ENCODE peak calls at places on chromosomes 2 and 18, in four cellular contexts. Z, I, P and F are unnamed samples.

GRCh38 chr18:21826196-21826595 is 85.6 kb downstream of the MIB1 start:
- DNase-seq in P (peak; percentile 70), Z (no peak), I (no peak), F (no peak)

GRCh38 chr2:19682493-19682892 is 219.3 kb downstream of the TTC32 start:
- DNase-seq in P (peak; percentile 31), I (no peak), Z (no peak), F (no peak)

GRCh38 chr2:220226076-220226475 is 598.6 kb downstream of the SLC4A3 start:
- DNase-seq in P (no peak), Z (no peak), I (no peak), F (peak; percentile 62)

GRCh38 chr2:196413821-196414274 is 225.7 kb upstream of the CCDC150 start:
- DNase-seq in P (no peak), I (no peak), Z (peak; percentile 47), F (no peak)

GRCh38 chr2:205361272-205361671 is 321.0 kb upstream of the NRP2 start:
- DNase-seq in I (no peak), P (no peak), Z (no peak), F (no peak)

GRCh38 chr2:29114514-29114840 is 738 bp upstream of the CLIP4 start:
- DNase-seq in Z (no peak), P (no peak), I (no peak), F (no peak)

GRCh38 chr18:58264846-58265245 is 220.8 kb downstream of the NEDD4L start:
- DNase-seq in P (no peak), Z (no peak), I (no peak), F (no peak)

GRCh38 chr18:66461344-66461743 is 142.5 kb downstream of the CDH19 start:
- DNase-seq in Z (no peak), I (no peak), P (no peak), F (no peak)

GRCh38 chr2:182372661-182373060 is 54.2 kb downstream of the PDE1A start:
- DNase-seq in Z (peak; percentile 40), I (no peak), P (peak; percentile 91), F (no peak)

GRCh38 chr18:56538756-56539155 is 99.6 kb downstream of the TXNL1 start:
- DNase-seq in I (no peak), Z (no peak), P (peak; percentile 60), F (no peak)

GRCh38 chr2:98388601-98389247 is 42.5 kb downstream of the CNGA3 start:
- DNase-seq in P (no peak), Z (no peak), I (no peak), F (no peak)

GRCh38 chr2:102331311-102331980 is 20.1 kb downstream of the IL1RL1 start:
- DNase-seq in Z (no peak), I (no peak), P (no peak), F (no peak)

GRCh38 chr2:30039101-30039500 is 107.7 kb upstream of the YPEL5 start:
- DNase-seq in I (no peak), P (no peak), Z (no peak), F (no peak)

GRCh38 chr2:67613227-67613626 is 216.1 kb downstream of the ETAA1 start:
- DNase-seq in Z (no peak), P (no peak), I (no peak), F (no peak)

GRCh38 chr2:199602271-199602895 is 144.6 kb upstream of the SATB2 start:
- DNase-seq in Z (peak; percentile 86), I (peak; percentile 62), P (no peak), F (peak; percentile 9)

GRCh38 chr18:13500227-13500865 is 226.0 kb downstream of the FAM210A start:
- DNase-seq in I (peak; percentile 87), P (peak; percentile 57), Z (peak; percentile 89), F (peak; percentile 94)

GRCh38 chr2:181105562-181105961 is 125.2 kb downstream of the UBE2E3 start:
- DNase-seq in I (no peak), P (no peak), Z (no peak), F (no peak)

GRCh38 chr2:111119004-111119846 is 1.5 kb upstream of the BCL2L11 start:
- DNase-seq in I (peak; percentile 48), Z (peak; percentile 28), P (no peak), F (no peak)

GRCh38 chr2:31087491-31087890 is 50.7 kb downstream of the GALNT14 start:
- DNase-seq in Z (no peak), I (no peak), P (no peak), F (no peak)

GRCh38 chr2:100632021-100632420 is 69.2 kb downstream of the PDCL3 start:
- DNase-seq in Z (no peak), P (no peak), I (no peak), F (no peak)

GRCh38 chr2:27206346-27206745 is 5.5 kb upstream of the ATRAID start:
- DNase-seq in Z (no peak), I (no peak), P (no peak), F (no peak)

GRCh38 chr2:230640540-230641011 is 72.1 kb upstream of the CAB39 start:
- DNase-seq in Z (no peak), P (peak; percentile 84), I (no peak), F (no peak)

GRCh38 chr2:215722125-215722524 is 286.3 kb upstream of the FN1 start:
- DNase-seq in Z (no peak), P (peak; percentile 33), I (no peak), F (no peak)

GRCh38 chr18:32048507-32049091 is 30.0 kb downstream of the RNF125 start:
- DNase-seq in P (peak; percentile 3), Z (peak; percentile 21), I (no peak), F (peak; percentile 20)

DNA sequence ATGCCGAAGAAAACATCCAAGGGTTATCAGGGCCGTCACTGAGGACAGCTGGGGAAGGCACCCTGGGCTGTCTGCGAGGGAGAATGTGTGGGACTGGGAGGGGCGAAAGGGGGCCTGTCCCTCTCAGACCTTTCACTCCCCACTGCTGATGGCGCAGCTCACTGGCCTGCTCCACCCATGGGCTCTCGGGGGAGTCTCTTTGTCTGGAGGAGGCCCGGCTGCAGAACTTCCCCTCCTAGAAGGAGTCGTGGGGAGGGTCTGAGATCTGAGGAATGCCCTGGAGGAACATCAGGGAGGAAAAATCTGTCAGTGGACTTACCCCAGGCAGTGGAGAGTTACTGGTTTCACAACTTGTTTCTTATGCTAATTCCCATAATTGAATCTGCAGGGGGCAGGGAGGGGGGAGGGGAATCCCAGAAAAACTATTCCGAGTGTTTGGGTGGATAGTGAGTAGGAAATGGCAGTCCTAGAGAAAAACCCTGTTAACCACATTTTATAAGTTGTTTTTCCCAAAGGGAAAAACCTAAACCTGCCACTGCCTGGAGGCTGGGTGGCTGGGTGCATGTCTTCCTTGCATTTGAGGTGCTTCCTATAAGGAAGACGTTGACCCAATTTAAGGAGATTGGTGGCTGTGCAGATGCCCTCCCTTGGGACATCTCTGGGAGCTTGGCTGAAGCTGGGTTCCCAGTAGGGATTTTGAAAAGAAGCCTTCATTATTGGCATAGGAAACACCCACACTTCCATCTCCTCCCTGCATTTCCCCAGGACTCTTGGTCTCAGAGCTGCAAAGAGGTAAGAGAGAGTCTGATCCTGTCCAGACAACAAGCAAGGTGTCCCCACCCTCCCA is 11.7 kb upstream of the SEMA4C start:
- DNase-seq in Z (peak; percentile 94), I (peak; percentile 77), P (no peak), F (peak; percentile 81)
- H3K4me1 ChIP-seq in Z (peaks cover 17% of the 10 kb centered on the region), I (peaks cover 3% of the 10 kb centered on the region), P (peaks cover 1% of the 10 kb centered on the region), F (peaks cover 68% of the 10 kb centered on the region)

GRCh38 chr2:237418300-237418699 is 4.3 kb upstream of the COL6A3 start:
- DNase-seq in P (no peak), I (no peak), Z (no peak), F (no peak)
- H3K4ac ChIP-seq in P (peak overlapping the region; percentile 49), I (no peak overlapping the region), Z (no peak overlapping the region), F (no peak overlapping the region)

DNA sequence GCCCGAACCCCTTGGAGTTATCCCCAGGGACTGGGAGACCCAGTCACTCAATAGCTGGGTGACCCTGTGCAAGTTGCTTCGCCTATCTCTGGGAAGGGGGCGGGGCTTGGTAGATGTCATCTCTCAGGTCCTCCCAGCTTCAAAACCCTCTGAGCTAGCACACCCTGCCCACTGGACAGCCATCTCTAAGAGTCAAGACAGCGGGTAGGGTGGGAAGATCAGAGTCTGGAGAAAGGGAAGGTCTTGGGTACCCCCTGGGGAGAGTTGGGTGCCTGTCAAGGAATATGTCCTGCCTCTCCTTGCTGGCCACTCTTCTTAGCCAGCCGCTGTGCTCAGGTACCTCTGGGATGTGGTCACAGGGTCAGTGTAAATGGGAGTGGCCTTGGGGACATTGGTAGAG is 8.0 kb downstream of the GLI2 start:
- DNase-seq in I (peak; percentile 25), P (no peak), Z (no peak), F (no peak)
- H3K4me1 ChIP-seq in I (peaks cover 15% of the 10 kb centered on the region), P (peaks cover 37% of the 10 kb centered on the region), Z (peaks cover 16% of the 10 kb centered on the region), F (peaks cover 7% of the 10 kb centered on the region)

GRCh38 chr2:190879474-190880373 is 897 bp upstream of the GLS start:
- DNase-seq in I (no peak), Z (no peak), P (no peak), F (no peak)
- H3K4ac ChIP-seq in I (no peak overlapping the region), Z (no peak overlapping the region), P (peak overlapping the region; percentile 92), F (no peak overlapping the region)

GRCh38 chr2:238701066-238701906 is 146.6 kb upstream of the TWIST2 start:
- DNase-seq in P (no peak), I (no peak), Z (no peak), F (no peak)

GRCh38 chr2:238699307-238700121 is 148.4 kb upstream of the TWIST2 start:
- DNase-seq in I (no peak), Z (no peak), P (no peak), F (no peak)

GRCh38 chr2:238701907-238702206 is 146.0 kb upstream of the TWIST2 start:
- DNase-seq in P (no peak), I (no peak), Z (no peak), F (peak; percentile 97)

GRCh38 chr2:238700122-238700457 is 147.8 kb upstream of the TWIST2 start:
- DNase-seq in I (no peak), Z (no peak), P (peak; percentile 64), F (peak; percentile 98)

GRCh38 chr2:238700506-238701050 is 147.3 kb upstream of the TWIST2 start:
- DNase-seq in P (no peak), Z (no peak), I (no peak), F (peak; percentile 90)
- H3K4me1 ChIP-seq in P (peaks cover 8% of the 10 kb centered on the region), Z (no peaks in the 10 kb centered on the region), I (no peaks in the 10 kb centered on the region), F (no peaks in the 10 kb centered on the region)

GRCh38 chr2:218399391-218400166 is at the start of gene CTDSP1:
- DNase-seq in Z (peak; percentile 98), P (peak; percentile 96), I (peak; percentile 95), F (peak; percentile 90)
- H3K4ac ChIP-seq in Z (peak within 1 kb of the TSS; percentile 97), P (peak within 1 kb of the TSS; percentile 99), I (no peak within 1 kb of the TSS), F (peak within 1 kb of the TSS; percentile 63)

DNA sequence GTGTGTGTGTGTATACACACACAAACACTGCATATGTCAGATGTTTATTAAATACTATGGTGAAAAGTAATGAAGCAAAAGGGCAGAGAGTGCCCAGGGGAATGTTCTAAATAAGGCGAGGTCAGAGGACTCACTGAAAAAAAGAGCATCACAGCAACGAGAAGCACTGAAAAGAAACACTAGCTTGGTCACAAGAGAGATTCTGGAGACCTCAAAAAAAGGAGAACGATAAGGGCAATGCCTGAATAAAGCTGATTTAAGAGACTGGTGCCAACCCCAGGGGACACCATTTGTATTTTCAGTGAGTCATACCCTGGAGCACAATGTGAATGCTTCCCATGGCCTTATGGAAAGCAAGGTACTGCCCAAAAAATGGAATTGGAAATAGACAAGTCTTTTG is 14.5 kb downstream of the SLC40A1 start:
- DNase-seq in Z (no peak), I (no peak), P (no peak), F (no peak)
- H3K4me1 ChIP-seq in Z (no peaks in the 10 kb centered on the region), I (no peaks in the 10 kb centered on the region), P (peaks cover 9% of the 10 kb centered on the region), F (no peaks in the 10 kb centered on the region)

GRCh38 chr2:46487667-46488333 is 8.4 kb downstream of the TMEM247 start:
- DNase-seq in Z (peak; percentile 61), P (peak; percentile 80), I (peak; percentile 23), F (peak; percentile 37)
- H3K4ac ChIP-seq in Z (no peak overlapping the region), P (peak overlapping the region; percentile 39), I (no peak overlapping the region), F (no peak overlapping the region)